ENCODE peak calls at places on chromosomes 5 and 9, in nine cellular contexts. K, L, C, M, Y, O, I, P and U are unnamed samples.

GRCh38 chr9:129027224-129027684 is 877 bp downstream of the SH3GLB2 start:
- DNase-seq in I (no peak), M (no peak), L (no peak), C (no peak), Y (no peak), K (peak), P (no peak), O (no peak), U (no peak)

GRCh38 chr9:23539311-23539710 is 286.7 kb downstream of the ELAVL2 start:
- DNase-seq in M (no peak), K (no peak), Y (no peak), O (no peak), P (no peak), L (no peak), I (no peak), C (no peak), U (no peak)

GRCh38 chr5:176853151-176853793 is 42.9 kb downstream of the UNC5A start:
- DNase-seq in P (no peak), I (no peak), O (no peak), K (no peak), L (no peak), M (no peak), C (no peak), Y (no peak), U (no peak)

GRCh38 chr5:78971998-78972397 is 13.1 kb downstream of the ARSB start:
- DNase-seq in K (no peak), P (no peak), L (no peak), O (no peak), C (no peak), M (no peak), Y (no peak), I (no peak), U (no peak)

GRCh38 chr5:4479381-4479780 is 660.7 kb upstream of the ADAMTS16 start:
- DNase-seq in O (no peak), K (no peak), P (no peak), I (no peak), C (no peak), L (no peak), Y (no peak), M (no peak), U (no peak)

GRCh38 chr9:126347093-126347492 is 20.5 kb downstream of the MVB12B start:
- DNase-seq in L (no peak), Y (no peak), M (no peak), I (no peak), O (no peak), K (no peak), P (no peak), C (no peak), U (no peak)

GRCh38 chr5:74862221-74862620 is 4.0 kb downstream of the FAM169A start:
- DNase-seq in P (no peak), Y (no peak), O (no peak), M (no peak), I (no peak), K (no peak), L (no peak), C (no peak), U (no peak)

GRCh38 chr9:2390028-2390427 is 231.6 kb upstream of the VLDLR start:
- DNase-seq in C (no peak), L (no peak), O (no peak), P (no peak), I (no peak), Y (no peak), M (no peak), K (no peak), U (no peak)

GRCh38 chr9:128475867-128476266 is 20.1 kb downstream of the ODF2 start:
- DNase-seq in K (no peak), I (no peak), P (no peak), Y (no peak), C (no peak), O (no peak), L (no peak), M (no peak), U (no peak)

GRCh38 chr5:80481019-80481893 is 6.6 kb upstream of the FAM151B start:
- DNase-seq in O (peak), L (peak), K (peak), C (no peak), P (peak), Y (no peak), M (peak), I (peak), U (peak)

GRCh38 chr9:121807069-121807917 is 155.9 kb downstream of the DAB2IP start:
- DNase-seq in O (no peak), P (no peak), C (no peak), L (no peak), Y (no peak), K (no peak), I (no peak), M (no peak), U (peak)

GRCh38 chr5:72452515-72453259 is 54.5 kb downstream of the ZNF366 start:
- DNase-seq in P (no peak), M (peak), Y (peak), I (no peak), O (no peak), L (no peak), K (peak), C (no peak), U (peak)

GRCh38 chr9:121887553-121888437 is 205.3 kb downstream of the TTLL11 start:
- DNase-seq in M (peak), Y (no peak), K (peak), O (no peak), P (no peak), C (no peak), L (no peak), I (no peak), U (no peak)

GRCh38 chr5:134583821-134584220 is 48.8 kb downstream of the SAR1B start:
- DNase-seq in O (no peak), M (no peak), L (no peak), P (no peak), Y (no peak), K (no peak), I (no peak), C (no peak), U (no peak)

GRCh38 chr5:55712023-55712859 is at the start of gene SLC38A9:
- DNase-seq in P (peak), O (peak), L (peak), K (peak), Y (peak), C (peak), I (peak), M (peak), U (peak)

GRCh38 chr5:89043676-89044075 is 160.7 kb upstream of the MEF2C start:
- DNase-seq in K (peak), O (no peak), C (no peak), P (no peak), M (no peak), I (no peak), L (no peak), Y (no peak), U (no peak)

GRCh38 chr5:141760193-141760592 is 78.2 kb upstream of the ARAP3 start:
- DNase-seq in L (no peak), K (no peak), I (peak), C (no peak), M (peak), O (no peak), P (no peak), Y (no peak), U (no peak)